ENCODE peak calls at places on chromosome 1, in four cellular contexts. One of them, this sample, is unnamed.
A peak's percentile ranks its signal among the peaks of the same experiment; 100 is the strongest.

GRCh38 chr1:210369425-210369824 is 40.7 kb downstream of the HHAT start:
- DNase-seq in NCI-H1105 treated with DMSO at 0.1 percent for 48 hours: no peak
- DNase-seq in T-cell: no peak
- DNase-seq in GM04504: no peak
- DNase-seq in this sample: no peak

GRCh38 chr1:212774584-212774983 is 17.0 kb downstream of the NSL1 start:
- DNase-seq in NCI-H1105 treated with DMSO at 0.1 percent for 48 hours: no peak
- DNase-seq in T-cell: no peak
- DNase-seq in GM04504: no peak
- DNase-seq in this sample: no peak

GRCh38 chr1:16720403-16721223 is 19.7 kb upstream of the RNU1-4 start:
- DNase-seq in NCI-H1105 treated with DMSO at 0.1 percent for 48 hours: no peak
- DNase-seq in T-cell: no peak
- DNase-seq in GM04504: no peak
- DNase-seq in this sample: no peak

GRCh38 chr1:39395357-39395831 is 96.0 kb upstream of the BMP8A start:
- DNase-seq in NCI-H1105 treated with DMSO at 0.1 percent for 48 hours: no peak
- DNase-seq in T-cell: no peak
- DNase-seq in GM04504: peak; percentile 61
- DNase-seq in this sample: no peak

GRCh38 chr1:217881607-217882332 is 250.6 kb downstream of the SPATA17 start:
- DNase-seq in NCI-H1105 treated with DMSO at 0.1 percent for 48 hours: no peak
- DNase-seq in T-cell: no peak
- DNase-seq in GM04504: peak; percentile 80
- DNase-seq in this sample: no peak

GRCh38 chr1:151130837-151131586 is 15.4 kb downstream of the SEMA6C start:
- DNase-seq in NCI-H1105 treated with DMSO at 0.1 percent for 48 hours: no peak
- DNase-seq in T-cell: peak; percentile 83
- DNase-seq in GM04504: peak; percentile 66
- DNase-seq in this sample: no peak

GRCh38 chr1:184648160-184648855 is 106.3 kb downstream of the EDEM3 start:
- DNase-seq in NCI-H1105 treated with DMSO at 0.1 percent for 48 hours: no peak
- DNase-seq in T-cell: no peak
- DNase-seq in GM04504: no peak
- DNase-seq in this sample: no peak

GRCh38 chr1:53321776-53322602 is 5.9 kb downstream of the LRP8 start:
- DNase-seq in NCI-H1105 treated with DMSO at 0.1 percent for 48 hours: no peak
- DNase-seq in T-cell: no peak
- DNase-seq in GM04504: no peak
- DNase-seq in this sample: no peak

GRCh38 chr1:37472994-37473393 is 1.4 kb upstream of the ZC3H12A start:
- DNase-seq in NCI-H1105 treated with DMSO at 0.1 percent for 48 hours: no peak
- DNase-seq in T-cell: no peak
- DNase-seq in GM04504: no peak
- DNase-seq in this sample: no peak

GRCh38 chr1:44513111-44513510 is 108.1 kb downstream of the RNF220 start:
- DNase-seq in NCI-H1105 treated with DMSO at 0.1 percent for 48 hours: no peak
- DNase-seq in T-cell: no peak
- DNase-seq in GM04504: no peak
- DNase-seq in this sample: no peak

GRCh38 chr1:40987439-40988276 is 8.2 kb downstream of the CTPS1 start:
- DNase-seq in NCI-H1105 treated with DMSO at 0.1 percent for 48 hours: no peak
- DNase-seq in T-cell: no peak
- DNase-seq in GM04504: no peak
- DNase-seq in this sample: no peak

GRCh38 chr1:39081266-39082139 is 55.4 kb downstream of the NDUFS5 start:
- DNase-seq in NCI-H1105 treated with DMSO at 0.1 percent for 48 hours: peak; percentile 15
- DNase-seq in T-cell: no peak
- DNase-seq in GM04504: no peak
- DNase-seq in this sample: peak; percentile 36

GRCh38 chr1:37887986-37888700 is 28.8 kb upstream of the MTF1 start:
- DNase-seq in NCI-H1105 treated with DMSO at 0.1 percent for 48 hours: no peak
- DNase-seq in T-cell: no peak
- DNase-seq in GM04504: no peak
- DNase-seq in this sample: no peak

GRCh38 chr1:181514298-181515290 is 31.3 kb downstream of the CACNA1E start:
- DNase-seq in NCI-H1105 treated with DMSO at 0.1 percent for 48 hours: peak; percentile 81
- DNase-seq in T-cell: no peak
- DNase-seq in GM04504: no peak
- DNase-seq in this sample: peak; percentile 75